ENCODE peak calls at places on chromosomes 4 and X, in nine cellular contexts. N, Y, V, A, Q, E, H, I and Z are unnamed samples.

GRCh38 chr4:81096566-81096965 is 66.1 kb downstream of the BMP3 start:
- DNase-seq in N (no peak), Y (no peak), V (no peak), A (no peak), Q (no peak), E (no peak), H (no peak), I (no peak), Z (no peak)

GRCh38 chrX:149851864-149852263 is 29.1 kb upstream of the MAGEA8 start:
- DNase-seq in N (no peak), Y (no peak), V (no peak), A (no peak), Q (no peak), E (no peak), H (no peak), I (no peak), Z (no peak)

GRCh38 chr4:116880625-116881024 is 204.8 kb downstream of the TRAM1L1 start:
- DNase-seq in N (no peak), Y (no peak), V (no peak), A (no peak), Q (no peak), E (no peak), H (no peak), I (no peak), Z (no peak)

GRCh38 chrX:71532078-71532752 is 689 bp upstream of the OGT start:
- DNase-seq in N (peak), Y (peak), V (peak), A (no peak), Q (peak), E (no peak), H (no peak), I (no peak), Z (no peak)

GRCh38 chrX:101617211-101618191 is at the start of gene ARMCX6:
- DNase-seq in N (peak), Y (peak), V (peak), A (no peak), Q (peak), E (peak), H (peak), I (peak), Z (peak)

GRCh38 chr4:128107766-128108165 is 46.7 kb downstream of the LARP1B start:
- DNase-seq in N (no peak), Y (no peak), V (no peak), A (no peak), Q (no peak), E (no peak), H (no peak), I (no peak), Z (no peak)

GRCh38 chr4:184843984-184844554 is 18.3 kb upstream of the ACSL1 start:
- DNase-seq in N (no peak), Y (no peak), V (no peak), A (no peak), Q (no peak), E (no peak), H (no peak), I (no peak), Z (no peak)

GRCh38 chrX:11770320-11770719 is 12.3 kb downstream of the MSL3 start:
- DNase-seq in N (peak), Y (peak), V (peak), A (no peak), Q (peak), E (peak), H (peak), I (no peak), Z (no peak)

GRCh38 chrX:148522006-148522405 is 21.6 kb downstream of the AFF2 start:
- DNase-seq in N (no peak), Y (no peak), V (peak), A (no peak), Q (no peak), E (no peak), H (no peak), I (no peak), Z (no peak)

GRCh38 chr4:70818921-70819320 is 20.8 kb downstream of the GRSF1 start:
- DNase-seq in N (no peak), Y (no peak), V (no peak), A (no peak), Q (no peak), E (no peak), H (no peak), I (no peak), Z (no peak)

GRCh38 chr4:145234086-145234694 is 53.8 kb upstream of the OTUD4 start:
- DNase-seq in N (peak), Y (peak), V (peak), A (no peak), Q (peak), E (peak), H (peak), I (peak), Z (peak)

GRCh38 chr4:74439952-74440351 is 5.0 kb upstream of the AREG start:
- DNase-seq in N (no peak), Y (no peak), V (no peak), A (no peak), Q (no peak), E (no peak), H (no peak), I (no peak), Z (no peak)

GRCh38 chr4:173763374-173763773 is 233.3 kb upstream of the HAND2 start:
- DNase-seq in N (no peak), Y (peak), V (no peak), A (no peak), Q (no peak), E (no peak), H (no peak), I (no peak), Z (no peak)

GRCh38 chrX:1465261-1466231 is 12.8 kb upstream of the ASMTL start:
- DNase-seq in N (no peak), Y (no peak), V (no peak), A (no peak), Q (no peak), E (peak), H (no peak), I (no peak), Z (peak)

GRCh38 chr4:118265312-118266144 is 87.3 kb downstream of the PRSS12 start:
- DNase-seq in N (no peak), Y (no peak), V (no peak), A (no peak), Q (no peak), E (peak), H (no peak), I (no peak), Z (no peak)

GRCh38 chr4:48178931-48179330 is 44.9 kb upstream of the TXK start:
- DNase-seq in N (no peak), Y (no peak), V (peak), A (no peak), Q (no peak), E (no peak), H (no peak), I (no peak), Z (no peak)

GRCh38 chr4:100933628-100934027 is 413.7 kb downstream of the PPP3CA start:
- DNase-seq in N (no peak), Y (peak), V (no peak), A (no peak), Q (no peak), E (no peak), H (no peak), I (no peak), Z (no peak)

GRCh38 chrX:41382699-41383645 is 49.0 kb downstream of the DDX3X start:
- DNase-seq in N (peak), Y (no peak), V (no peak), A (no peak), Q (peak), E (no peak), H (no peak), I (no peak), Z (no peak)

GRCh38 chr4:172842759-172843158 is 325.9 kb upstream of the GALNT7 start:
- DNase-seq in N (no peak), Y (no peak), V (no peak), A (no peak), Q (no peak), E (no peak), H (no peak), I (no peak), Z (no peak)

GRCh38 chrX:51608766-51609165 is 9.9 kb downstream of the CENPVL3 start:
- DNase-seq in N (no peak), Y (no peak), V (no peak), A (no peak), Q (peak), E (no peak), H (no peak), I (no peak), Z (no peak)

GRCh38 chrX:42505057-42505456 is 272.9 kb downstream of the PPP1R2C start:
- DNase-seq in N (no peak), Y (no peak), V (no peak), A (no peak), Q (no peak), E (no peak), H (no peak), I (no peak), Z (no peak)

GRCh38 chr4:46404961-46405360 is 15.0 kb upstream of the GABRA2 start:
- DNase-seq in N (no peak), Y (no peak), V (no peak), A (no peak), Q (no peak), E (no peak), H (no peak), I (no peak), Z (no peak)